ENCODE peak calls at places on chromosome 1, in five cellular contexts. M, T, D, B and R are unnamed samples.

GRCh38 chr1:19818324-19818723 is 3.2 kb upstream of the RNF186 start:
- DNase-seq in D (no peak), M (no peak), B (no peak), T (no peak), R (no peak)

GRCh38 chr1:42484382-42484781 is 21.3 kb downstream of the CCDC30 start:
- DNase-seq in B (peak; percentile 88), M (peak; percentile 60), D (peak; percentile 73), T (peak; percentile 96), R (peak; percentile 31)

GRCh38 chr1:85047472-85048295 is 616 bp downstream of the MCOLN3 start:
- DNase-seq in T (no peak), M (peak; percentile 9), B (no peak), D (peak; percentile 47), R (peak; percentile 29)

GRCh38 chr1:41537788-41538351 is 53.4 kb upstream of the EDN2 start:
- DNase-seq in M (peak; percentile 75), D (peak; percentile 72), B (peak; percentile 87), T (peak; percentile 77), R (no peak)

GRCh38 chr1:185045793-185046441 is 559 bp downstream of the RNF2 start:
- DNase-seq in B (peak; percentile 27), M (peak; percentile 78), T (peak; percentile 38), D (peak; percentile 80), R (peak; percentile 80)

GRCh38 chr1:192603218-192603787 is 27.7 kb downstream of the RGS1 start:
- DNase-seq in D (no peak), M (no peak), B (no peak), T (no peak), R (no peak)

GRCh38 chr1:227449051-227449450 is 114.3 kb upstream of the ZNF678 start:
- DNase-seq in B (no peak), D (peak; percentile 34), M (no peak), T (no peak), R (peak; percentile 80)

GRCh38 chr1:171081994-171082295 is 8.8 kb upstream of the FMO3 start:
- DNase-seq in B (peak; percentile 18), T (no peak), M (no peak), D (no peak), R (no peak)

GRCh38 chr1:109763646-109764415 is at the start of gene EPS8L3:
- DNase-seq in B (no peak), D (no peak), T (no peak), M (no peak), R (no peak)

GRCh38 chr1:46483597-46483996 is 6.0 kb upstream of the DMBX1 start:
- DNase-seq in D (no peak), M (no peak), B (no peak), T (no peak), R (no peak)

GRCh38 chr1:2314803-2315710 is 76.3 kb downstream of the MORN1 start:
- DNase-seq in D (peak; percentile 94), T (peak; percentile 64), B (no peak), M (peak; percentile 79), R (peak; percentile 85)

GRCh38 chr1:221672160-221672762 is 69.6 kb downstream of the DUSP10 start:
- DNase-seq in T (peak; percentile 70), D (no peak), M (peak; percentile 53), B (peak; percentile 39), R (no peak)

GRCh38 chr1:27538793-27539192 is 48.8 kb upstream of the WASF2 start:
- DNase-seq in M (peak; percentile 81), D (peak; percentile 87), B (peak; percentile 64), T (peak; percentile 84), R (peak; percentile 90)

GRCh38 chr1:179744401-179745130 is 1.5 kb downstream of the FAM163A start:
- DNase-seq in B (no peak), T (no peak), M (no peak), D (no peak), R (no peak)

GRCh38 chr1:116748272-116748671 is 6.0 kb upstream of the CD2 start:
- DNase-seq in B (no peak), T (no peak), D (no peak), M (no peak), R (no peak)

GRCh38 chr1:54312874-54313316 is 93.3 kb downstream of the SSBP3 start:
- DNase-seq in D (peak; percentile 87), B (peak; percentile 83), T (peak; percentile 83), M (peak; percentile 44), R (peak; percentile 95)

GRCh38 chr1:110012100-110012499 is 22.3 kb upstream of the STRIP1 start:
- DNase-seq in M (no peak), D (no peak), B (no peak), T (no peak), R (no peak)

GRCh38 chr1:207355060-207355459 is 33.6 kb downstream of the CD55 start:
- DNase-seq in T (no peak), D (no peak), B (no peak), M (no peak), R (no peak)